ENCODE peak calls at places on chromosome 1, in six cellular contexts. Q is adrenal gland, C is heart left ventricle, M is H54, Y is stomach, R is transverse colon. F is an unnamed sample.

GRCh38 chr1:55131801-55132200 is 83.4 kb downstream of the USP24 start:
- DNase-seq in Q (no peak), C (no peak), M (no peak), Y (no peak), R (no peak), F (no peak)

GRCh38 chr1:233080286-233080685 is 129.9 kb downstream of the NTPCR start:
- DNase-seq in Q (no peak), C (no peak), M (no peak), Y (no peak), R (no peak), F (no peak)

GRCh38 chr1:218967836-218968235 is 205.8 kb upstream of the LYPLAL1 start:
- DNase-seq in Q (no peak), C (no peak), M (peak), Y (no peak), R (no peak), F (no peak)

GRCh38 chr1:180233191-180234011 is 3.3 kb downstream of the LHX4 start:
- DNase-seq in Q (no peak), C (no peak), M (no peak), Y (no peak), R (no peak), F (no peak)

GRCh38 chr1:20212685-20213331 is 26.5 kb upstream of the PLA2G2C start:
- DNase-seq in Q (peak), C (peak), M (peak), Y (peak), R (peak), F (peak)

GRCh38 chr1:227902641-227902990 is 45.1 kb downstream of the WNT9A start:
- DNase-seq in Q (no peak), C (peak), M (no peak), Y (no peak), R (no peak), F (no peak)

GRCh38 chr1:89855413-89856123 is 34.7 kb downstream of the LRRC8D start:
- DNase-seq in Q (no peak), C (no peak), M (no peak), Y (no peak), R (no peak), F (no peak)

GRCh38 chr1:44514673-44515072 is 109.6 kb downstream of the RNF220 start:
- DNase-seq in Q (no peak), C (no peak), M (no peak), Y (no peak), R (no peak), F (no peak)

GRCh38 chr1:90823686-90824085 is 106.6 kb upstream of the BARHL2 start:
- DNase-seq in Q (no peak), C (no peak), M (no peak), Y (no peak), R (no peak), F (no peak)

GRCh38 chr1:188386666-188387065 is 1557.9 kb downstream of the PLA2G4A start:
- DNase-seq in Q (no peak), C (no peak), M (no peak), Y (no peak), R (no peak), F (no peak)

GRCh38 chr1:84956655-84957054 is 40.3 kb downstream of the MCOLN2 start:
- DNase-seq in Q (no peak), C (no peak), M (no peak), Y (no peak), R (no peak), F (no peak)

GRCh38 chr1:163897401-163898169 is 575.8 kb downstream of the NUF2 start:
- DNase-seq in Q (no peak), C (no peak), M (no peak), Y (no peak), R (peak), F (no peak)

GRCh38 chr1:217136895-217137205 is 413.6 kb upstream of the ESRRG start:
- DNase-seq in Q (no peak), C (no peak), M (no peak), Y (no peak), R (no peak), F (no peak)

GRCh38 chr1:51345300-51345687 is 14.9 kb upstream of the TTC39A start:
- DNase-seq in Q (no peak), C (no peak), M (no peak), Y (no peak), R (no peak), F (no peak)

GRCh38 chr1:21329209-21329844 is 39.1 kb upstream of the ECE1 start:
- DNase-seq in Q (peak), C (peak), M (no peak), Y (peak), R (peak), F (no peak)
- TF ChIP-seq POLR2A in Q (no peak), C (no peak), M (no peak), Y (no peak), R (peak), F (no peak)

GRCh38 chr1:155206891-155207577 is 663 bp downstream of the THBS3 start:
- DNase-seq in Q (peak), C (peak), M (peak), Y (peak), R (peak), F (peak)
- TF ChIP-seq POLR2A in Q (no peak), C (no peak), M (no peak), Y (no peak), R (no peak), F (peak)

DNA sequence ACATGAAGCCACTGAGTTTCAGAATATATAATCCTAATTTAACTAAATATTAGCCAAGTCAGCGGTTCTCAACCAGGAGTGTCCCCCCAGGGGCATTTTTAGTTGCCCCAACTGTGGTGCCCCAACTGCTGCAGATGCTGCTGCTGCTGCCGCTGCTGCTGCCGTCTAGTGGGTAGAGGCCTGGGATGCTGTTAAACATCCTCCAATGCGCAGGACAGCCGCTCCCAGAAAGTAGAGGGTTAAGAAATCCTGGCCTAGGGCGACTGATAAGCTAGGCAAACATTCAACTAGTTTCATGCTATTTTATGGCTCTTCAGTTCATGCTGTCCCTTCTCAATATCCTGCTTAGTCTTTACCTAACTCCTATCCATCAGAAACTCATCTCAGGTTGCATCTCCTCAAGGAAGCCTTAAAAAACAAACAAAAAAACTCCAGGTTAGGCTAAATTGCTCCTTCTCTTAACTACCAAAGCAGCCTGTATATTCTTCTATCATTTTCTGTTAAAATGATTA is 9.9 kb upstream of the DCAF6 start:
- DNase-seq in Q (no peak), C (no peak), M (no peak), Y (peak), R (peak), F (peak)
- TF ChIP-seq POLR2A in Q (no peak), C (no peak), M (no peak), Y (no peak), R (no peak), F (no peak)

DNA sequence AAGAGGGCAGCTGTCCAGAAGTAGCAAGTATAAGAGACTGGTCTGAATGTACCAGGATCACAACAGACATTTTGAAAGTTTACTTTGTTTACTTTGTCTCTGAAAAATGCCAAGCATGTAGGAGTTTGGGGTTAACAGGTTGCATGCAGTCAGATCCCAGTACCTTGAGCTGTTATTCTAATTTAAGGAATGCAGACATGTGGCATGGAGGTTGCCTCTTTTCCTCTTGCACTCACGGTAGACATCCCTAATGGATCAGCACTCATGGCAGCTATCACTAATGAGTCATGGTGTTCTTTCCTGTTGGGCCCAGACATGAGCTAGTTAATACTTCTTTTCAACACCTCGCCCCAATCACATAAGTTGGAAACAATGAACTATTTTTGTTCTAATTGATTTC is 67.3 kb downstream of the GADD45A start:
- DNase-seq in Q (no peak), C (no peak), M (no peak), Y (no peak), R (no peak), F (no peak)
- TF ChIP-seq POLR2A in Q (no peak), C (no peak), M (no peak), Y (no peak), R (no peak), F (no peak)

GRCh38 chr1:154998818-154999650 is 3.6 kb upstream of the ZBTB7B start:
- DNase-seq in Q (peak), C (peak), M (no peak), Y (peak), R (peak), F (peak)

GRCh38 chr1:155000475-155000724 is 2.2 kb upstream of the ZBTB7B start:
- DNase-seq in Q (peak), C (no peak), M (no peak), Y (peak), R (peak), F (no peak)

GRCh38 chr1:155000725-155001437 is 1.7 kb upstream of the ZBTB7B start:
- DNase-seq in Q (peak), C (peak), M (peak), Y (peak), R (peak), F (peak)

GRCh38 chr1:155001438-155001687 is 1.2 kb upstream of the ZBTB7B start:
- DNase-seq in Q (no peak), C (no peak), M (no peak), Y (no peak), R (no peak), F (no peak)

GRCh38 chr1:154999651-155000474 is 2.7 kb upstream of the ZBTB7B start:
- DNase-seq in Q (no peak), C (no peak), M (no peak), Y (peak), R (peak), F (peak)
- TF ChIP-seq POLR2A in Q (no peak), C (no peak), M (no peak), Y (no peak), R (no peak), F (no peak)

DNA sequence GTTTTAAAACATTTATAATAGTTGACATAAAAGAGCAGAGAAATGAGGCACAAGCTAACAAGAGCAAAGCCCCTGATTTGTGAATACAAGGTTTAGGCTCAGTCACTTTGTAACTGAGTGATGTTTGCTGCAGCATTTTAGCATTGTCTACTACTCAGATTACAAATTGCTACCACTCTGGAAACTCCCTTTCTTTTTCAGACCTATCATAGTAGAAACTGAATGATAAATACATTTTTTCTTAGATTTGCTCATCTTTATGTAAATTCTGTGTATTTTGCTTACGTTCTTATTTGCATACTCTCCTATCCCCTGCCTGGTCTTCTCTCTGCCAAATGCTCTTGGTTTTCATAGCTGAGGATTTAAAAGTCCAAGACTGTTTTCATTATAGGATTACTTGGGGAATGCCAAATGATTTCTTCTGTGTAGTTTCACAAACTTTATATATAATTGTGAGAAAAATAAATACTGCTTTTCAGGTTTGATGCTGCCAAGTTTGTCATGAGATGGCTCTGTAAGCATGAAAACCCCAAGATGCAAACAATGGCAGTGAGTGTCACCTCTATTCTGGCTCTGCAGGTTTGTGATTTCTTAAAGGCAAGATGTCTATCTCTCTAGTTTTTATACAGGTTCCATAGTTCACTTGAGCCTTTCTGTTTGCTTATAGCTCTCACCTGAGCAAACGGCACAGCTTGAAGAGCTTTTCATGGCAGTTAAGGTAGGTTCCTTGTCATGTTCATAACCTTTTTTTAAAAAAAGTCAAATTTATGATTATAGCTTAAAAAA is 24.7 kb downstream of the ZYG11A start:
- DNase-seq in Q (no peak), C (no peak), M (no peak), Y (no peak), R (no peak), F (no peak)
- TF ChIP-seq POLR2A in Q (no peak), C (no peak), M (no peak), Y (no peak), R (no peak), F (no peak)

F was measured in erythroblast.